ENCODE peak calls at places on chromosomes 5 and 9, in seven cellular contexts. One of them, this sample, is unnamed.

GRCh38 chr9:128862401-128862851 is 19.3 kb downstream of the KYAT1 start:
- DNase-seq in H1: no peak
- DNase-seq in body of pancreas: peak; percentile 70
- DNase-seq in adrenal gland: no peak
- DNase-seq in spleen: peak; percentile 31
- DNase-seq in IMR-90: no peak
- DNase-seq in GM12892: no peak
- DNase-seq in this sample: no peak

GRCh38 chr9:13665418-13666066 is 386.1 kb upstream of the MPDZ start:
- DNase-seq in H1: no peak
- DNase-seq in body of pancreas: no peak
- DNase-seq in adrenal gland: no peak
- DNase-seq in spleen: no peak
- DNase-seq in IMR-90: peak; percentile 24
- DNase-seq in GM12892: no peak
- DNase-seq in this sample: peak; percentile 9

GRCh38 chr5:142087920-142088679 is 20.5 kb upstream of the NDFIP1 start:
- DNase-seq in H1: no peak
- DNase-seq in body of pancreas: no peak
- DNase-seq in adrenal gland: no peak
- DNase-seq in spleen: no peak
- DNase-seq in IMR-90: no peak
- DNase-seq in GM12892: no peak
- DNase-seq in this sample: no peak

GRCh38 chr9:124553738-124554137 is 46.5 kb upstream of the NR5A1 start:
- DNase-seq in H1: no peak
- DNase-seq in body of pancreas: no peak
- DNase-seq in adrenal gland: no peak
- DNase-seq in spleen: no peak
- DNase-seq in IMR-90: peak; percentile 94
- DNase-seq in GM12892: no peak
- DNase-seq in this sample: peak; percentile 27

GRCh38 chr5:10524376-10525123 is 39.3 kb upstream of the ANKRD33B start:
- DNase-seq in H1: no peak
- DNase-seq in body of pancreas: no peak
- DNase-seq in adrenal gland: no peak
- DNase-seq in spleen: no peak
- DNase-seq in IMR-90: peak; percentile 97
- DNase-seq in GM12892: no peak
- DNase-seq in this sample: peak; percentile 90

GRCh38 chr9:129208191-129209091 is 30.4 kb upstream of the IER5L start:
- DNase-seq in H1: peak; percentile 51
- DNase-seq in body of pancreas: no peak
- DNase-seq in adrenal gland: no peak
- DNase-seq in spleen: no peak
- DNase-seq in IMR-90: no peak
- DNase-seq in GM12892: no peak
- DNase-seq in this sample: no peak

GRCh38 chr5:112634166-112634565 is 103.5 kb upstream of the APC start:
- DNase-seq in H1: no peak
- DNase-seq in body of pancreas: no peak
- DNase-seq in adrenal gland: no peak
- DNase-seq in spleen: no peak
- DNase-seq in IMR-90: no peak
- DNase-seq in GM12892: no peak
- DNase-seq in this sample: no peak

GRCh38 chr5:21807953-21808352 is 1045.2 kb downstream of the CDH12 start:
- DNase-seq in H1: no peak
- DNase-seq in body of pancreas: no peak
- DNase-seq in adrenal gland: no peak
- DNase-seq in spleen: no peak
- DNase-seq in IMR-90: peak; percentile 19
- DNase-seq in GM12892: no peak
- DNase-seq in this sample: no peak

GRCh38 chr5:149636191-149636860 is 55.0 kb downstream of the ARHGEF37 start:
- DNase-seq in H1: no peak
- DNase-seq in body of pancreas: no peak
- DNase-seq in adrenal gland: no peak
- DNase-seq in spleen: no peak
- DNase-seq in IMR-90: no peak
- DNase-seq in GM12892: no peak
- DNase-seq in this sample: no peak

GRCh38 chr9:122134822-122135528 is 24.6 kb downstream of the NDUFA8 start:
- DNase-seq in H1: no peak
- DNase-seq in body of pancreas: no peak
- DNase-seq in adrenal gland: no peak
- DNase-seq in spleen: no peak
- DNase-seq in IMR-90: peak; percentile 23
- DNase-seq in GM12892: no peak
- DNase-seq in this sample: no peak

GRCh38 chr5:129249891-129250290 is 155.3 kb downstream of the ISOC1 start:
- DNase-seq in H1: no peak
- DNase-seq in body of pancreas: no peak
- DNase-seq in adrenal gland: no peak
- DNase-seq in spleen: no peak
- DNase-seq in IMR-90: no peak
- DNase-seq in GM12892: no peak
- DNase-seq in this sample: no peak

GRCh38 chr9:113590991-113591898 is 127.7 kb downstream of the RGS3 start:
- DNase-seq in H1: peak; percentile 60
- DNase-seq in body of pancreas: peak; percentile 84
- DNase-seq in adrenal gland: peak; percentile 80
- DNase-seq in spleen: peak; percentile 90
- DNase-seq in IMR-90: peak; percentile 62
- DNase-seq in GM12892: peak; percentile 74
- DNase-seq in this sample: peak; percentile 66

GRCh38 chr9:105280730-105281129 is 36.3 kb downstream of the SLC44A1 start:
- DNase-seq in H1: no peak
- DNase-seq in body of pancreas: no peak
- DNase-seq in adrenal gland: peak; percentile 27
- DNase-seq in spleen: no peak
- DNase-seq in IMR-90: peak; percentile 78
- DNase-seq in GM12892: no peak
- DNase-seq in this sample: peak; percentile 41

GRCh38 chr9:21817176-21817575 is 14.7 kb downstream of the MTAP start:
- DNase-seq in H1: no peak
- DNase-seq in body of pancreas: no peak
- DNase-seq in adrenal gland: no peak
- DNase-seq in spleen: no peak
- DNase-seq in IMR-90: peak; percentile 71
- DNase-seq in GM12892: no peak
- DNase-seq in this sample: no peak

GRCh38 chr5:89769975-89770374 is 639.6 kb downstream of the CETN3 start:
- DNase-seq in H1: no peak
- DNase-seq in body of pancreas: no peak
- DNase-seq in adrenal gland: no peak
- DNase-seq in spleen: no peak
- DNase-seq in IMR-90: peak; percentile 1
- DNase-seq in GM12892: no peak
- DNase-seq in this sample: peak; percentile 9

GRCh38 chr5:172605466-172605865 is 35.6 kb upstream of the NEURL1B start:
- DNase-seq in H1: no peak
- DNase-seq in body of pancreas: no peak
- DNase-seq in adrenal gland: no peak
- DNase-seq in spleen: no peak
- DNase-seq in IMR-90: no peak
- DNase-seq in GM12892: no peak
- DNase-seq in this sample: no peak

GRCh38 chr9:16675131-16675530 is 195.3 kb downstream of the BNC2 start:
- DNase-seq in H1: no peak
- DNase-seq in body of pancreas: no peak
- DNase-seq in adrenal gland: no peak
- DNase-seq in spleen: no peak
- DNase-seq in IMR-90: no peak
- DNase-seq in GM12892: no peak
- DNase-seq in this sample: no peak

GRCh38 chr5:8756498-8757084 is 789.3 kb downstream of the SEMA5A start:
- DNase-seq in H1: peak; percentile 3
- DNase-seq in body of pancreas: no peak
- DNase-seq in adrenal gland: peak; percentile 8
- DNase-seq in spleen: no peak
- DNase-seq in IMR-90: peak; percentile 60
- DNase-seq in GM12892: no peak
- DNase-seq in this sample: peak; percentile 20

GRCh38 chr5:2093859-2094615 is 211.3 kb upstream of the IRX4 start:
- DNase-seq in H1: no peak
- DNase-seq in body of pancreas: no peak
- DNase-seq in adrenal gland: no peak
- DNase-seq in spleen: no peak
- DNase-seq in IMR-90: no peak
- DNase-seq in GM12892: no peak
- DNase-seq in this sample: no peak

GRCh38 chr5:134547579-134547978 is 22.1 kb downstream of the JADE2 start:
- DNase-seq in H1: no peak
- DNase-seq in body of pancreas: no peak
- DNase-seq in adrenal gland: peak; percentile 84
- DNase-seq in spleen: no peak
- DNase-seq in IMR-90: peak; percentile 93
- DNase-seq in GM12892: no peak
- DNase-seq in this sample: peak; percentile 78

GRCh38 chr5:152051499-152052454 is 127.1 kb upstream of the GLRA1 start:
- DNase-seq in H1: peak; percentile 38
- DNase-seq in body of pancreas: no peak
- DNase-seq in adrenal gland: no peak
- DNase-seq in spleen: no peak
- DNase-seq in IMR-90: no peak
- DNase-seq in GM12892: no peak
- DNase-seq in this sample: no peak

GRCh38 chr9:99296375-99296951 is 74.4 kb downstream of the SEC61B start:
- DNase-seq in H1: no peak
- DNase-seq in body of pancreas: no peak
- DNase-seq in adrenal gland: peak; percentile 18
- DNase-seq in spleen: peak; percentile 85
- DNase-seq in IMR-90: no peak
- DNase-seq in GM12892: no peak
- DNase-seq in this sample: no peak

GRCh38 chr9:90642570-90643539 is at the start of gene DIRAS2:
- DNase-seq in H1: peak; percentile 33
- DNase-seq in body of pancreas: peak; percentile 67
- DNase-seq in adrenal gland: peak; percentile 53
- DNase-seq in spleen: peak; percentile 80
- DNase-seq in IMR-90: peak; percentile 43
- DNase-seq in GM12892: no peak
- DNase-seq in this sample: no peak

GRCh38 chr5:55232194-55232984 is 1.0 kb downstream of the CCNO start:
- DNase-seq in H1: no peak
- DNase-seq in body of pancreas: peak; percentile 62
- DNase-seq in adrenal gland: peak; percentile 30
- DNase-seq in spleen: peak; percentile 73
- DNase-seq in IMR-90: no peak
- DNase-seq in GM12892: no peak
- DNase-seq in this sample: peak; percentile 49

GRCh38 chr9:86594724-86595123 is 240.5 kb upstream of the TUT7 start:
- DNase-seq in H1: no peak
- DNase-seq in body of pancreas: no peak
- DNase-seq in adrenal gland: no peak
- DNase-seq in spleen: no peak
- DNase-seq in IMR-90: no peak
- DNase-seq in GM12892: no peak
- DNase-seq in this sample: no peak

GRCh38 chr9:131627846-131628820 is 82.8 kb downstream of the PRRT1B start:
- DNase-seq in H1: no peak
- DNase-seq in body of pancreas: peak; percentile 96
- DNase-seq in adrenal gland: peak; percentile 98
- DNase-seq in spleen: peak; percentile 88
- DNase-seq in IMR-90: peak; percentile 71
- DNase-seq in GM12892: no peak
- DNase-seq in this sample: no peak

GRCh38 chr9:129095908-129096307 is 14.7 kb downstream of the CRAT start:
- DNase-seq in H1: no peak
- DNase-seq in body of pancreas: no peak
- DNase-seq in adrenal gland: no peak
- DNase-seq in spleen: no peak
- DNase-seq in IMR-90: no peak
- DNase-seq in GM12892: no peak
- DNase-seq in this sample: no peak

GRCh38 chr5:177432905-177433657 is 6.6 kb downstream of the GRK6 start:
- DNase-seq in H1: no peak
- DNase-seq in body of pancreas: no peak
- DNase-seq in adrenal gland: no peak
- DNase-seq in spleen: peak; percentile 82
- DNase-seq in IMR-90: no peak
- DNase-seq in GM12892: no peak
- DNase-seq in this sample: no peak
- TF ChIP-seq POLR2A in H1: no peak
- TF ChIP-seq POLR2A in body of pancreas: no peak
- TF ChIP-seq POLR2A in adrenal gland: no peak
- TF ChIP-seq POLR2A in spleen: no peak
- TF ChIP-seq POLR2A in IMR-90: no peak
- TF ChIP-seq POLR2A in GM12892: peak; percentile 33
- TF ChIP-seq POLR2A in this sample: no peak

GRCh38 chr5:126718246-126718868 is 58.6 kb upstream of the LMNB1 start:
- DNase-seq in H1: peak; percentile 3
- DNase-seq in body of pancreas: no peak
- DNase-seq in adrenal gland: no peak
- DNase-seq in spleen: no peak
- DNase-seq in IMR-90: no peak
- DNase-seq in GM12892: no peak
- DNase-seq in this sample: no peak

GRCh38 chr5:126720369-126720768 is 56.6 kb upstream of the LMNB1 start:
- DNase-seq in H1: no peak
- DNase-seq in body of pancreas: no peak
- DNase-seq in adrenal gland: no peak
- DNase-seq in spleen: no peak
- DNase-seq in IMR-90: no peak
- DNase-seq in GM12892: no peak
- DNase-seq in this sample: no peak

GRCh38 chr5:126723643-126724042 is 53.3 kb upstream of the LMNB1 start:
- DNase-seq in H1: no peak
- DNase-seq in body of pancreas: no peak
- DNase-seq in adrenal gland: no peak
- DNase-seq in spleen: no peak
- DNase-seq in IMR-90: no peak
- DNase-seq in GM12892: no peak
- DNase-seq in this sample: no peak
- TF ChIP-seq POLR2A in H1: no peak
- TF ChIP-seq POLR2A in body of pancreas: no peak
- TF ChIP-seq POLR2A in adrenal gland: no peak
- TF ChIP-seq POLR2A in spleen: no peak
- TF ChIP-seq POLR2A in IMR-90: no peak
- TF ChIP-seq POLR2A in GM12892: no peak
- TF ChIP-seq POLR2A in this sample: no peak

GRCh38 chr9:98118640-98119601 is at the start of gene TRIM14:
- DNase-seq in H1: peak; percentile 53
- DNase-seq in body of pancreas: peak; percentile 35
- DNase-seq in adrenal gland: peak; percentile 58
- DNase-seq in spleen: peak; percentile 94
- DNase-seq in IMR-90: peak; percentile 55
- DNase-seq in GM12892: peak; percentile 75
- DNase-seq in this sample: peak; percentile 98
- TF ChIP-seq POLR2A in H1: no peak
- TF ChIP-seq POLR2A in body of pancreas: no peak
- TF ChIP-seq POLR2A in adrenal gland: no peak
- TF ChIP-seq POLR2A in spleen: no peak
- TF ChIP-seq POLR2A in IMR-90: no peak
- TF ChIP-seq POLR2A in GM12892: peak; percentile 57
- TF ChIP-seq POLR2A in this sample: peak; percentile 67

GRCh38 chr5:181207214-181207959 is 2.4 kb upstream of the TRIM7 start:
- DNase-seq in H1: no peak
- DNase-seq in body of pancreas: peak; percentile 81
- DNase-seq in adrenal gland: peak; percentile 68
- DNase-seq in spleen: peak; percentile 85
- DNase-seq in IMR-90: peak; percentile 93
- DNase-seq in GM12892: no peak
- DNase-seq in this sample: peak; percentile 58
- TF ChIP-seq POLR2A in H1: no peak
- TF ChIP-seq POLR2A in body of pancreas: no peak
- TF ChIP-seq POLR2A in adrenal gland: no peak
- TF ChIP-seq POLR2A in spleen: no peak
- TF ChIP-seq POLR2A in IMR-90: no peak
- TF ChIP-seq POLR2A in GM12892: no peak
- TF ChIP-seq POLR2A in this sample: peak; percentile 21

This sample was measured in H54.